ENCODE peak calls at places on chromosome 11, in six cellular contexts. One of them, this sample, is unnamed.
A peak's percentile ranks its signal among the peaks of the same experiment; 100 is the strongest.

GRCh38 chr11:10288316-10288715 is 5.7 kb downstream of the SBF2 start:
- DNase-seq in IMR-90: no peak
- DNase-seq in fibroblast of lung: no peak
- DNase-seq in HepG2: no peak
- DNase-seq in pancreas: no peak
- DNase-seq in colonic mucosa: no peak
- DNase-seq in this sample: no peak

GRCh38 chr11:112374486-112375140 is 114.0 kb upstream of the PLET1 start:
- DNase-seq in HepG2: no peak
- DNase-seq in fibroblast of lung: no peak
- DNase-seq in pancreas: no peak
- DNase-seq in IMR-90: no peak
- DNase-seq in colonic mucosa: no peak
- DNase-seq in this sample: no peak

GRCh38 chr11:17273668-17274321 is 2.7 kb upstream of the NUCB2 start:
- DNase-seq in IMR-90: no peak
- DNase-seq in colonic mucosa: peak; percentile 37
- DNase-seq in pancreas: no peak
- DNase-seq in fibroblast of lung: no peak
- DNase-seq in HepG2: no peak
- DNase-seq in this sample: no peak

GRCh38 chr11:73530109-73530508 is 67.8 kb downstream of the FAM168A start:
- DNase-seq in HepG2: no peak
- DNase-seq in IMR-90: no peak
- DNase-seq in pancreas: no peak
- DNase-seq in fibroblast of lung: no peak
- DNase-seq in colonic mucosa: peak; percentile 34
- DNase-seq in this sample: no peak

GRCh38 chr11:47443028-47443700 is 5.8 kb downstream of the RAPSN start:
- DNase-seq in IMR-90: no peak
- DNase-seq in colonic mucosa: no peak
- DNase-seq in fibroblast of lung: no peak
- DNase-seq in HepG2: no peak
- DNase-seq in pancreas: no peak
- DNase-seq in this sample: no peak

GRCh38 chr11:128195057-128195751 is 392.2 kb downstream of the ETS1 start:
- DNase-seq in IMR-90: no peak
- DNase-seq in pancreas: no peak
- DNase-seq in HepG2: no peak
- DNase-seq in colonic mucosa: no peak
- DNase-seq in fibroblast of lung: no peak
- DNase-seq in this sample: no peak

GRCh38 chr11:63536669-63537292 is at the start of gene PLAAT4:
- DNase-seq in colonic mucosa: peak; percentile 46
- DNase-seq in pancreas: no peak
- DNase-seq in fibroblast of lung: peak; percentile 69
- DNase-seq in IMR-90: peak; percentile 58
- DNase-seq in HepG2: peak; percentile 16
- DNase-seq in this sample: peak; percentile 54

GRCh38 chr11:119694334-119694733 is 34.7 kb downstream of the NECTIN1 start:
- DNase-seq in IMR-90: no peak
- DNase-seq in colonic mucosa: peak; percentile 70
- DNase-seq in fibroblast of lung: peak; percentile 43
- DNase-seq in HepG2: peak; percentile 72
- DNase-seq in pancreas: peak; percentile 81
- DNase-seq in this sample: peak; percentile 63

GRCh38 chr11:65524747-65525658 is at the start of gene SCYL1:
- DNase-seq in fibroblast of lung: peak; percentile 71
- DNase-seq in IMR-90: peak; percentile 79
- DNase-seq in pancreas: peak; percentile 88
- DNase-seq in colonic mucosa: peak; percentile 84
- DNase-seq in HepG2: no peak
- DNase-seq in this sample: peak; percentile 83

GRCh38 chr11:74022541-74022940 is 13.7 kb upstream of the UCP3 start:
- DNase-seq in fibroblast of lung: no peak
- DNase-seq in IMR-90: no peak
- DNase-seq in colonic mucosa: no peak
- DNase-seq in pancreas: no peak
- DNase-seq in HepG2: no peak
- DNase-seq in this sample: no peak

DNA sequence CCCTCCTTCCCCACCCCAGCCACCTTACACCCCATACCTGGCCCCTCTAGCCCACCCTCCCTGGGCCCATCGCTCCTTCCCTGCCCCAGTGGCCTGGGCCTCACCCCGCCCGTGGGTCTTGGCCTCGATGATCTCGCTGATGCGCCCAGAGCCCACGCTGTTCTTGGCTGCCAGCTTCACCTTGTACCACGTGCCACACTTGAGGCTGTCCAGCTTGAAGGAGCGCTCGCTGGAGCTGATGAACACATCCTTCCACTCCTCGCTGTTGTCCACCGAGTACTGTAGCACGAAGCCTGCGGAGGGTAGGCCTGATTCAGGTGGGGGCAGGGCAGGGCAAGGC is 110.1 kb downstream of the CEP164 start:
- DNase-seq in colonic mucosa: no peak
- DNase-seq in fibroblast of lung: no peak
- DNase-seq in IMR-90: no peak
- DNase-seq in HepG2: no peak
- DNase-seq in pancreas: no peak
- DNase-seq in this sample: no peak
- TF ChIP-seq CTCF in colonic mucosa: no peak
- TF ChIP-seq CTCF in fibroblast of lung: no peak
- TF ChIP-seq CTCF in IMR-90: no peak
- TF ChIP-seq CTCF in HepG2: no peak
- TF ChIP-seq CTCF in pancreas: no peak
- TF ChIP-seq CTCF in this sample: no peak

GRCh38 chr11:125955856-125956255 is 10.0 kb downstream of the VSIG10L2 start:
- DNase-seq in pancreas: no peak
- DNase-seq in colonic mucosa: no peak
- DNase-seq in HepG2: no peak
- DNase-seq in fibroblast of lung: no peak
- DNase-seq in IMR-90: no peak
- DNase-seq in this sample: no peak

GRCh38 chr11:125954123-125954944 is 8.5 kb downstream of the VSIG10L2 start:
- DNase-seq in IMR-90: no peak
- DNase-seq in fibroblast of lung: no peak
- DNase-seq in colonic mucosa: no peak
- DNase-seq in pancreas: no peak
- DNase-seq in HepG2: no peak
- DNase-seq in this sample: no peak

GRCh38 chr11:125954945-125955640 is 9.2 kb downstream of the VSIG10L2 start:
- DNase-seq in pancreas: no peak
- DNase-seq in fibroblast of lung: no peak
- DNase-seq in colonic mucosa: no peak
- DNase-seq in HepG2: no peak
- DNase-seq in IMR-90: no peak
- DNase-seq in this sample: no peak

GRCh38 chr11:125957623-125958330 is 11.9 kb downstream of the VSIG10L2 start:
- DNase-seq in IMR-90: no peak
- DNase-seq in colonic mucosa: no peak
- DNase-seq in HepG2: no peak
- DNase-seq in pancreas: no peak
- DNase-seq in fibroblast of lung: no peak
- DNase-seq in this sample: no peak

DNA sequence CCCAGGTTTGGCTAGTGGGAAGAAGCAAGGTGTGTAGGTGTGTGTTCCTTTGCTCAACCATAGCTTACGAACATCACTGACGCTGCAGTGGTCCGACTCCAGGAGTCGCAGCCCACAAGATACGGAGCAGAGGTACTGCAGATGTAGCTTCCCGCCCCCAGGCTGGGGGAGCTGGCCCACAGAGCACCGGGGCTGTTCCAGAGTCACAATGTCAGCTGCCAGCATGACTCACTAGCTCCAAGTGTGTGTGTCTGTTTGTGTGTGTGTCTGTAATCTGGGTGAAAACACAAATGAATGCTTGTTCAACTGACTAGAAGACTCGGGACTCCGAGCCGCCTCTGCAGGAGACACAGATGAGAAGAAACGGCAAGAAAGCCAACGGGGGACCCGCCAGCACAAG is 10.5 kb downstream of the VSIG10L2 start:
- DNase-seq in HepG2: no peak
- DNase-seq in colonic mucosa: no peak
- DNase-seq in pancreas: no peak
- DNase-seq in fibroblast of lung: peak; percentile 58
- DNase-seq in IMR-90: peak; percentile 7
- DNase-seq in this sample: no peak
- H3K27ac ChIP-seq in HepG2: no peak overlapping the region
- H3K27ac ChIP-seq in colonic mucosa: no peak overlapping the region
- H3K27ac ChIP-seq in pancreas: no peak overlapping the region
- H3K27ac ChIP-seq in fibroblast of lung: no peak overlapping the region
- H3K27ac ChIP-seq in IMR-90: no peak overlapping the region
- H3K27ac ChIP-seq in this sample: peak overlapping the region; percentile 26

GRCh38 chr11:2139691-2140337 is 625 bp upstream of the IGF2 start:
- DNase-seq in colonic mucosa: no peak
- DNase-seq in HepG2: peak; percentile 29
- DNase-seq in fibroblast of lung: no peak
- DNase-seq in pancreas: no peak
- DNase-seq in IMR-90: no peak
- DNase-seq in this sample: no peak
- H3K27me3 ChIP-seq in colonic mucosa: peaks cover 85% of the 10 kb centered on the region
- H3K27me3 ChIP-seq in HepG2: peaks cover 48% of the 10 kb centered on the region
- H3K27me3 ChIP-seq in fibroblast of lung: peaks cover 38% of the 10 kb centered on the region
- H3K27me3 ChIP-seq in pancreas: peaks cover 7% of the 10 kb centered on the region
- H3K27me3 ChIP-seq in IMR-90: peaks cover 76% of the 10 kb centered on the region
- H3K27me3 ChIP-seq in this sample: peaks cover 100% of the 10 kb centered on the region

GRCh38 chr11:115528217-115528616 is 24.0 kb upstream of the CADM1 start:
- DNase-seq in fibroblast of lung: no peak
- DNase-seq in pancreas: no peak
- DNase-seq in colonic mucosa: no peak
- DNase-seq in HepG2: no peak
- DNase-seq in IMR-90: no peak
- DNase-seq in this sample: no peak
- TF ChIP-seq CTCF in fibroblast of lung: no peak
- TF ChIP-seq CTCF in pancreas: no peak
- TF ChIP-seq CTCF in colonic mucosa: no peak
- TF ChIP-seq CTCF in HepG2: no peak
- TF ChIP-seq CTCF in IMR-90: no peak
- TF ChIP-seq CTCF in this sample: no peak

GRCh38 chr11:28139848-28140415 is 31.7 kb downstream of the METTL15 start:
- DNase-seq in HepG2: no peak
- DNase-seq in IMR-90: no peak
- DNase-seq in pancreas: no peak
- DNase-seq in colonic mucosa: no peak
- DNase-seq in fibroblast of lung: no peak
- DNase-seq in this sample: no peak
- H3K27ac ChIP-seq in HepG2: no peak overlapping the region
- H3K27ac ChIP-seq in IMR-90: no peak overlapping the region
- H3K27ac ChIP-seq in pancreas: no peak overlapping the region
- H3K27ac ChIP-seq in colonic mucosa: no peak overlapping the region
- H3K27ac ChIP-seq in fibroblast of lung: no peak overlapping the region
- H3K27ac ChIP-seq in this sample: no peak overlapping the region